ENCODE peak calls at places on chromosomes 3 and 15, in nine cellular contexts. P is activated CD4-positive, alpha-beta T cell treated with anti-CD3 and anti-CD28 coated beads, Interleukin-2, amount 50 U/mL, for 4 hours; X is AG04449; L is AG20443; Q is GM12891; B is body of pancreas; C is cerebellum; S is left cardiac atrium; E is foreskin fibroblast. M is an unnamed sample.
A peak's percentile ranks its signal among the peaks of the same experiment; 100 is the strongest.

GRCh38 chr3:72265250-72265649 is 480.3 kb upstream of the PROK2 start:
- DNase-seq in E (peak; percentile 47), Q (no peak), X (no peak), B (no peak), S (no peak), C (no peak), L (peak; percentile 34), P (no peak), M (no peak)

GRCh38 chr3:38011111-38011510 is 18.3 kb downstream of the PLCD1 start:
- DNase-seq in C (no peak), P (no peak), Q (no peak), E (no peak), B (no peak), L (no peak), S (peak; percentile 13), X (no peak), M (no peak)

GRCh38 chr3:167811071-167811470 is 75.5 kb downstream of the SERPINI1 start:
- DNase-seq in P (no peak), E (peak; percentile 2), S (no peak), B (no peak), L (no peak), Q (no peak), X (no peak), C (no peak), M (no peak)

GRCh38 chr15:41503669-41504010 is 10.0 kb downstream of the ITPKA start:
- DNase-seq in X (no peak), Q (no peak), S (no peak), B (no peak), E (no peak), L (no peak), P (no peak), C (peak; percentile 43), M (no peak)

GRCh38 chr15:40241305-40242215 is 2.7 kb downstream of the PAK6 start:
- DNase-seq in E (no peak), B (no peak), L (no peak), C (no peak), Q (no peak), P (no peak), X (no peak), S (no peak), M (no peak)

GRCh38 chr3:177279118-177279815 is 82.0 kb upstream of the TBL1XR1 start:
- DNase-seq in Q (no peak), B (no peak), S (no peak), E (no peak), P (no peak), X (no peak), C (no peak), L (no peak), M (no peak)

GRCh38 chr3:195704433-195704999 is 16.3 kb upstream of the MUC20 start:
- DNase-seq in E (no peak), P (no peak), Q (no peak), B (no peak), X (no peak), C (no peak), S (no peak), L (no peak), M (no peak)

GRCh38 chr15:89197503-89197971 is 23.8 kb downstream of the RLBP1 start:
- DNase-seq in B (peak; percentile 82), Q (no peak), P (no peak), E (no peak), S (no peak), L (peak; percentile 27), C (peak; percentile 32), X (no peak), M (no peak)

GRCh38 chr3:143808999-143809700 is 39.1 kb downstream of the SLC9A9 start:
- DNase-seq in B (no peak), X (no peak), P (no peak), L (peak; percentile 42), S (no peak), E (peak; percentile 39), C (no peak), Q (no peak), M (no peak)

GRCh38 chr3:94036909-94037507 is 8.6 kb upstream of the STX19 start:
- DNase-seq in Q (peak; percentile 0), P (no peak), B (no peak), E (peak; percentile 54), S (no peak), L (peak; percentile 56), X (no peak), C (no peak), M (no peak)

GRCh38 chr15:45637552-45638033 is 2.8 kb downstream of the SQOR start:
- DNase-seq in Q (peak; percentile 53), X (peak; percentile 80), P (peak; percentile 32), C (no peak), L (peak; percentile 57), E (peak; percentile 86), S (peak; percentile 52), B (peak; percentile 76), M (no peak)

GRCh38 chr3:159560214-159561004 is 428.2 kb upstream of the IL12A start:
- DNase-seq in Q (no peak), B (no peak), S (no peak), P (no peak), E (no peak), X (no peak), C (no peak), L (no peak), M (no peak)

GRCh38 chr3:162865466-162865865 is 1368.9 kb downstream of the OTOL1 start:
- DNase-seq in B (no peak), C (no peak), E (no peak), X (no peak), Q (no peak), S (no peak), L (no peak), P (no peak), M (no peak)

GRCh38 chr3:159762981-159763465 is 225.6 kb upstream of the IL12A start:
- DNase-seq in B (peak; percentile 45), X (no peak), E (peak; percentile 84), C (peak; percentile 53), P (no peak), S (peak; percentile 85), Q (peak; percentile 17), L (peak; percentile 83), M (peak; percentile 42)

GRCh38 chr3:185732782-185733181 is 92.1 kb downstream of the IGF2BP2 start:
- DNase-seq in P (no peak), S (no peak), Q (no peak), C (no peak), X (peak; percentile 69), B (no peak), E (peak; percentile 93), L (peak; percentile 64), M (no peak)

GRCh38 chr15:27495963-27496459 is 525.0 kb downstream of the GABRG3 start:
- DNase-seq in X (no peak), L (no peak), E (no peak), P (no peak), B (no peak), C (no peak), Q (no peak), S (no peak), M (no peak)